ENCODE peak calls at places on chromosome 9, in five cellular contexts. K is cardiac fibroblast, W is endothelial cell, H is mucosa of descending colon, P is right lobe of liver. B is an unnamed sample.

GRCh38 chr9:126320158-126320922 is 6.3 kb upstream of the MVB12B start:
- DNase-seq in K (peak), W (no peak), H (no peak), P (no peak), B (no peak)

GRCh38 chr9:114051281-114051680 is 26.8 kb downstream of the AMBP start:
- DNase-seq in K (no peak), W (no peak), H (no peak), P (peak), B (no peak)

GRCh38 chr9:115115117-115115880 is 2.7 kb downstream of the TNC start:
- DNase-seq in K (no peak), W (no peak), H (no peak), P (no peak), B (no peak)

GRCh38 chr9:100063185-100063584 is 35.6 kb downstream of the ERP44 start:
- DNase-seq in K (no peak), W (no peak), H (no peak), P (no peak), B (no peak)

GRCh38 chr9:75775966-75776691 is 114.3 kb upstream of the PCSK5 start:
- DNase-seq in K (no peak), W (no peak), H (no peak), P (peak), B (no peak)

GRCh38 chr9:126309427-126310179 is 17.0 kb upstream of the MVB12B start:
- DNase-seq in K (no peak), W (no peak), H (no peak), P (no peak), B (no peak)

GRCh38 chr9:133991211-133991921 is 758 bp downstream of the VAV2 start:
- DNase-seq in K (no peak), W (peak), H (peak), P (peak), B (peak)

GRCh38 chr9:96299823-96300222 is 2.2 kb downstream of the HSD17B3 start:
- DNase-seq in K (peak), W (no peak), H (no peak), P (no peak), B (no peak)

GRCh38 chr9:116546711-116547581 is 140.2 kb upstream of the TRIM32 start:
- DNase-seq in K (peak), W (no peak), H (no peak), P (peak), B (no peak)

GRCh38 chr9:127166651-127167524 is 44.5 kb upstream of the ANGPTL2 start:
- DNase-seq in K (peak), W (no peak), H (no peak), P (no peak), B (no peak)

GRCh38 chr9:72596451-72597180 is 75.2 kb downstream of the TMC1 start:
- DNase-seq in K (no peak), W (no peak), H (no peak), P (no peak), B (no peak)

GRCh38 chr9:93959739-93960154 is 4.6 kb upstream of the BARX1 start:
- DNase-seq in K (no peak), W (no peak), H (no peak), P (peak), B (no peak)

GRCh38 chr9:93960221-93960970 is 5.2 kb upstream of the BARX1 start:
- DNase-seq in K (no peak), W (no peak), H (peak), P (peak), B (peak)

GRCh38 chr9:93962561-93963440 is 7.6 kb upstream of the BARX1 start:
- DNase-seq in K (peak), W (peak), H (peak), P (peak), B (peak)

GRCh38 chr9:93962041-93962440 is 6.9 kb upstream of the BARX1 start:
- DNase-seq in K (no peak), W (no peak), H (no peak), P (no peak), B (no peak)

GRCh38 chr9:93960971-93961841 is 6.1 kb upstream of the BARX1 start:
- DNase-seq in K (no peak), W (no peak), H (no peak), P (peak), B (no peak)
- TF ChIP-seq CTCF in K (no peak), W (no peak), H (no peak), P (no peak), B (no peak)

DNA sequence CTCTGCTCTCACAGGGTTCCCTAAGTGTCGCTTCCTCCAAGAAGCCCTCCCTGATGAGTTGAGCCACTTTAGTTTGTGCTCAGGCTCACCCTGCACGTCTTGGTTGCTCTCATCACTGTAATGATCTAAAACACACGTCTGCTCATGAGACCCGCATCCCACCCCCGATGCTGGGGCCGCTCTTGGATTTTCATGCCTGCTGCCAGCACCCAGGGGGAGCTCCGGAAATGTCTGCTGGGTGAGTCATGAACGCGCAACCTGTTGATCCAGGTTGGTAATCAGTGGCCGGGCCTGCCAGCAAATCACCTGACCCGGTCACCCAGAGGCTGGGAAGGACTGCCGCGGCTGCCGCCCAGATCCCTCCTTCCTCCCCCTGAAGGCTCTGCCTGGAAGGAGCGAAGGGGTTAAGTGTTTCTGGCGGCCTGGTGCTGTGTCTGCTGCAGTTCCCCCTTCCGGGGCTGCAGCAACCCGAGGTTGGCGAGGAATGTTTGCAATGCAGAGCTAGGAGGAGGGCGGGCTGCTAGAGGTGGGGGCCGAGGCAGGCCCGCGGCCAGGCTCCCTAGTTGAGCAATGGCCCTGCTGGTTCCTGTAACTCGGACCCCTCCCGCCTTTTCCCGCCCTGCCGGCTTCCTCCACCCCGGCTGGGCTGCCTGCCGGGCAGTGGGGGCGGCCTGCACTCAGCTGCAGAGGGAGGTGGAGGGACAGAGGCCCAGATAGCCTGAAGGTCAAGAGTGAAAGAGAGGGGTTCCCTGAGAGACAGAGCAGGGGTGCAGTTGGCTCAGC is 156.1 kb upstream of the IER5L start:
- DNase-seq in K (peak), W (peak), H (peak), P (peak), B (peak)
- TF ChIP-seq CTCF in K (no peak), W (no peak), H (no peak), P (peak), B (no peak)

DNA sequence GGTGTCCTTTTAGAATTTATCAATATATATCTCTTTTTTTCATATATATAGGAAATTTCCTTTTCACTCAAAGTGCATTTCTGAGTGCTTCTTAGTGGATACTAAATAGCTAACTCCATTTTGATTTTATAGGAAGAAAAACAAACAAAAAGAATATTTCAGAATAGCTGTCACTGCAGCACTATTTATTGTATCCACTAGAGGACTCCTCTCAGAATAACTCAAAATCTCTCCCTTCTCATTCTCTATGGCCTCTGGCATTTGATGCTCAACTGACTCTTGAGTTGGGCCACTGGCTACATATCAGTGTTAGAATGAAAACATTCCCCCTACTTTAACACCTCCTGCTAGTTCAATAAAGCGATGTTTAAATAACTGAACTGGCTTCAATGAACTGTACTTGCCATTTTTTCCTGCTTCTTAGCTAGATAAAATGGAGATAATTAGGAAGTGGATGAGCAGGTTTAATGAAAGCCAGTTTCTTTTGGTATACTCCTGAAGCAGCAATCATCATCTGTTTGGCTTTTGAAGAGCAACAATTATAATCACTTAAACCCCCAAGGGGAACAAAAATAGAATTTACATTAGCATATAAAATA is 16.6 kb upstream of the ELAVL2 start:
- DNase-seq in K (no peak), W (no peak), H (no peak), P (no peak), B (no peak)
- TF ChIP-seq CTCF in K (no peak), W (peak), H (no peak), P (no peak), B (peak)

DNA sequence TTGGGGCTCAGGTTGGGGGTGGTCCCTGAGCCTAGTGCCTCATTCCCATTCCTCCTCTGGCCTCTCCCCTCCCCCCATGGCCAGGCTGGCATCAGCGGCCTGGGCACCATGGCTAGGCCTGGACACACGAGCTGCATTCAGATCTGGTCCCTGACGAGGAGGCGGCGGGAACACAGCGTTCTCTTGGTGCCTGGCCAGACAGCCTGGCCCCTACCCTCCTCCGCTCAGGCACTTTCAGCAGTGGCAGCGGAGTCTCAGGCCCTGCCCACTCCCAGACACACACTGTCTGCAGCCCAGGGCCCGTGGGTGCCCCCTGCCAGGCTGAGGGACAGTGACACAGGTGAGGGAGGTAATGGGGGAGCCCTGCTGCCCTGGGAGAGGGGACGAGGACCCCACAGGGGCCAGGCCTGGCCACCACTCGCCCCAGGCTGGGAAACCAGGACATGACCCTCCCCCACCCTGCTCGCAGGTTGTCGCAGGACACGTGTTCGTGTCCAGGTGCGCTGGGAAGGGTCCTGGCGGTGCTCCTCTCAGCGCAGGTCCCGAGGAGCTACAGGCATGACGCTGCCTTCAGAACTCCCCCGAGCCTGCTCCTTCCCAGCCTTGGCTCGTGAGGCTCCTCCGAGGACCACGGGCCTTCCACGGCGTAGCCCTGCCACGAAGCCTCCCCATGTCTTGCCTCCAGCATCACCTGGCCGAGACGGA is 19.9 kb upstream of the UBAC1 start:
- DNase-seq in K (no peak), W (no peak), H (no peak), P (no peak), B (no peak)
- TF ChIP-seq CTCF in K (no peak), W (no peak), H (no peak), P (no peak), B (no peak)

GRCh38 chr9:77978086-77978781 is 53.4 kb downstream of the GNAQ start:
- DNase-seq in K (no peak), W (no peak), H (no peak), P (no peak), B (no peak)
- TF ChIP-seq CTCF in K (no peak), W (no peak), H (no peak), P (no peak), B (no peak)

DNA sequence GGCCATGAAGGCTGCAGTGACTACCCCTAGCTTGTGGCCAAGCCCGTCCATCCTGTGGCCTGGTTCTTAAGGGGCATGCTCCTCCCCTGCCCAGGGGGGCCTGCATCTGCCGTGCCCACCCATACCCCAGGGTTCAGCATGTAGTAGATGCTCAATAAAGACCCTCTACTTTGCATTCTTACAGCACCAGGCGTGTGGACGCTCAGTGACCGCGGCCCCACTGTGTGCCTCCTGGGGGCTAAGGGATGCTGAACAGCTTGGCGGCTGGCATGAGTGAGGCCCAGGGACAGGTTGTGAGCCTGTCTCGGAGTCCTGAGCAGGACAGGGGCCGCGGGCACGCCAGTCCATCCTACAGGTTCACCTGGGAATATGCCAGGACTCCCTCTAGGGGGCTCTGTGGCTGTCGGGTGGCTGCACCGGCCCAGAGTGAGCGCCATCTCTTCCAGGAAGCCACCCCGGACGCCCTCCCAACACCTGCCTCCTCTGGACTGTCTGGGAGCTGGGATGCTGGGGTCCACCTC is 9.1 kb downstream of the NOTCH1 start:
- DNase-seq in K (no peak), W (no peak), H (no peak), P (no peak), B (no peak)
- TF ChIP-seq CTCF in K (no peak), W (no peak), H (no peak), P (no peak), B (no peak)

GRCh38 chr9:34869390-34869789 is 88.7 kb upstream of the PHF24 start:
- DNase-seq in K (peak), W (no peak), H (no peak), P (no peak), B (no peak)
- TF ChIP-seq CTCF in K (peak), W (no peak), H (no peak), P (no peak), B (no peak)

DNA sequence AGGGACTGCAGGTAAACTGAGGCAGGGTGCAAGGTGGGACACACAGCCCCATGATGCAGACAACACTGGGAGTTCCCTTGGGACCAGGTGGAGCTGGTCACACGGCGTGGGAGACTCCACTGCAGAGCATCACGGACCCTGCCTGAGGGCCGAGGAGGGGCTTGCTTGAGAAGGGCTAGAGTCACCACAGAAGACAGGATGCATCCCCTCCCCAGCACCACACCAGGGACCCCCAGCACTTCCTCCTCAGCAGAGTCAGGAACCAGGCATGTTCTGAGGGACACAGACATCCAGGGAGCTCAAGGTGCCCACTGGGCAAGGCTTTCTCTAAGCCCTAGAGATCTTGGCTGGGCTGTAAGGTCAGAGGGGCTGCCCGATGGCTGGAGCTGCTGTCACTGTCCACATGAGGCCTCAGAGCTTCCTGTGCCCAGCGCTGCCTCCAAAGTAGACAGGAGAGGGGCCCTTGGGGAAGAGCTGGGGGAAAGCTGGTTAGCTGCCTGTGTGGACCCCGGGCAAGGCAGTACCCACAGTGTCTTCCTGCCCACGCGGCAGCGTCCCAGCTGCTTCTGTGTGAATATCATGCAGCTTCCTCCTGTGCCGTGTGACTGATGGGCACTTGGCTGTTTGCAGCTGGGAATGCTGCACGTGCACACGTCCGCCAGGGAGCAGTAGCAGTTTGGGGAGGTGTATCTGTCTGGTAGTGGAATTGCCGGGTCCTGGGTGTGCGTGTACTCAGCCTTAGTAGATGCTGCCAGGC is 176.6 kb downstream of the CACNA1B start:
- DNase-seq in K (no peak), W (no peak), H (no peak), P (peak), B (no peak)
- TF ChIP-seq CTCF in K (no peak), W (no peak), H (no peak), P (no peak), B (no peak)

DNA sequence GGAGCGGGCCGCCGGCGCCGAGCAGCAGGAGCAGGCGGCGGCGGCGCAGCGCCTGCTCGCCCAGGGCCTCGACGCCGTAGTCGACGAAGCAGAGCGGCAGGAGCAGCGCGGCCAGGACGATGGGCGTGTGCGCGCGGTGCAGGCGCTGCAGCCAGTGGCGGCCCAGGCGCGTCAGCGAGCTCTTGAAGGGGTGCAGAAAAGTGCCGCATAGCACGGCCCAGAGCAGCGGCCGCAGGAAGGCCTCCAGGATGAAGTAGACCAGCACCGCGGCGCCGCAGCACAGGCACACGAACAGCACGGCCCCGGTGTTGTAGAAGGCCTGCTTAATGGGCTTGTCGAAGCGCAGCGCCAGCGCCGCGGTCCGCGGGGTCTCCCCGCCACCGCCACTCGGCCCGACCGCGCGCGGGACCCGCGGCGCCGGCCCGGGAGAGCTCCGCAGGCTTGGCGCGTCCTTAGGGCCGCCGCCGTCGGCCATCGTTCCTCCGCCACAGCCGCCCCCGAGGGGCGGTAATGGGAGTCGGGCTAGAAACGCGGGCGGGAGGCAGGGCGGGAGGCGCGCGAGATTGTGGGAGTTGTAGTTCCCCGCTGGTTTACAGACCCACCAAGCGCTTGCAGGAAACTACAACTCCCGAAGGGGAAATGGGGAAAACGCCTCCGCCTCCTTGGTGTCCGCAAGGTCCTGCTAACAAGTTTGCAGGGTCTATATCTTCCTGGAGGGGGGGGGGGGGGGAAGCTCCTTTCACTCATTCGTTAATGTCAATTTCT is at the start of gene TMEM245:
- DNase-seq in K (peak), W (peak), H (peak), P (peak), B (peak)
- TF ChIP-seq CTCF in K (no peak), W (no peak), H (no peak), P (no peak), B (no peak)